ENCODE peak calls at places on chromosomes 13 and 19, in nine cellular contexts. Q is breast epithelium, V is fibroblast of pulmonary artery, I is WERI-Rb-1, R is Peyer's patch, E is pancreas, W is cardiac muscle cell, J is GM12864, X is IMR-90. P is an unnamed sample.

GRCh38 chr13:44103721-44104490 is 224.2 kb downstream of the LACC1 start:
- DNase-seq in Q (peak; percentile 45), V (no peak), I (no peak), R (no peak), E (no peak), W (no peak), J (no peak), X (no peak), P (no peak)

GRCh38 chr19:21321996-21322395 is 7.2 kb downstream of the ZNF708 start:
- DNase-seq in Q (no peak), V (peak; percentile 30), I (no peak), R (no peak), E (no peak), W (peak; percentile 10), J (no peak), X (no peak), P (no peak)

GRCh38 chr19:3162418-3163229 is 15.9 kb upstream of the S1PR4 start:
- DNase-seq in Q (no peak), V (peak; percentile 38), I (no peak), R (no peak), E (no peak), W (no peak), J (no peak), X (no peak), P (peak; percentile 72)

GRCh38 chr13:44399045-44399444 is 25.4 kb downstream of the SERP2 start:
- DNase-seq in Q (no peak), V (no peak), I (no peak), R (no peak), E (no peak), W (no peak), J (no peak), X (no peak), P (no peak)

GRCh38 chr13:99205621-99206220 is 5.1 kb downstream of the UBAC2 start:
- DNase-seq in Q (no peak), V (no peak), I (no peak), R (no peak), E (no peak), W (no peak), J (no peak), X (no peak), P (no peak)

GRCh38 chr13:104530741-104531140 is 1464.5 kb upstream of the SLC10A2 start:
- DNase-seq in Q (no peak), V (no peak), I (no peak), R (no peak), E (no peak), W (no peak), J (no peak), X (no peak), P (no peak)

GRCh38 chr19:10105241-10106099 is 692 bp upstream of the PPAN start:
- DNase-seq in Q (no peak), V (no peak), I (no peak), R (peak; percentile 70), E (no peak), W (no peak), J (peak; percentile 66), X (no peak), P (peak; percentile 95)

GRCh38 chr19:35436477-35437141 is 11.4 kb upstream of the FFAR2 start:
- DNase-seq in Q (no peak), V (peak; percentile 72), I (peak; percentile 29), R (peak; percentile 54), E (peak; percentile 46), W (peak; percentile 8), J (no peak), X (no peak), P (peak; percentile 60)

GRCh38 chr19:53982611-53983010 is 8.8 kb upstream of the CACNG6 start:
- DNase-seq in Q (peak; percentile 20), V (peak; percentile 55), I (no peak), R (no peak), E (no peak), W (peak; percentile 63), J (no peak), X (no peak), P (peak; percentile 23)

GRCh38 chr19:38666662-38667448 is 19.4 kb downstream of the ACTN4 start:
- DNase-seq in Q (peak; percentile 79), V (peak; percentile 85), I (peak; percentile 84), R (peak; percentile 69), E (peak; percentile 74), W (peak; percentile 30), J (no peak), X (peak; percentile 81), P (peak; percentile 52)

GRCh38 chr19:14786421-14786851 is 8.1 kb upstream of the ADGRE2 start:
- DNase-seq in Q (no peak), V (peak; percentile 9), I (peak; percentile 17), R (peak; percentile 44), E (no peak), W (peak; percentile 25), J (no peak), X (no peak), P (peak; percentile 45)

DNA sequence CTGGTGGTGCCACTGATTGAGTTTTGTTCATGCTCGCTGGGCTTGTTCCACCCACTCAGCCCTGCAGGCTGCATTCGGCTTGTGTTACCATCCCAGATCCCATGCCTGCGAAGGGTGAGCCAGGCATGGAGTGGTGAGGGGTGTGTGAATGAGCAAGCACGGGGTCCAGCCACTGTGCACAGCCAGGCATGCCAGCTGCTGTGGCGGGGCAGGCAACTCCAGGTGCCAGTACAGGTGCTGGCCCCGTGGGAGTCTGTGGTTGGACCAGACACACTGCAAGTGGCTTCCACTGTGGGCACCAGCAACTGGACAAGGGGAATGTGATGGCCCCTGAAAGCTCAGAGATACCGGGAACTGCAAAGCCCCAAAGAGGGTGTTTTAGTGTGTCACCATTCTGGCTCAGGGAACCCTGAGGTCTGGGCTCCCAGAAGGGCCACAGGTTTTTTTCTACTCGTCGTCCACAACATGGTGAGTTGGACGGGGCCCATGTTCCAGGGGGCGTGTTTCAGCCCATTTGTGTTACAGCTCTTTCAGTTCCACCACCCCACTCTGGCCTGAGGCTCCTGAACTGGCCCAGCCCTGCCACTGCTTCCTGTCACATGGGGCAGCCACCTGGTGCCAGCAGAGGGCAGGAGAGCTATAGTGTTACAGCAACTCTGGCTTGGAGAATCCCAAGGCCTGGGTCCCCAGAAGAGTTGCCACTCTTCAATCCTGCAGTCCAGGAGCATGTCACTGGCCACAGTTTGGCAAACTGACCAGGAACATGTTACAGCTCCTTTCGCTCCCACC is 217.0 kb upstream of the OBI1 start:
- DNase-seq in Q (no peak), V (no peak), I (no peak), R (no peak), E (no peak), W (no peak), J (peak; percentile 4), X (no peak), P (peak; percentile 29)
- TF ChIP-seq CTCF in Q (no peak), V (no peak), I (peak; percentile 18), R (no peak), E (no peak), W (no peak), J (peak; percentile 49), X (no peak), P (no peak)

DNA sequence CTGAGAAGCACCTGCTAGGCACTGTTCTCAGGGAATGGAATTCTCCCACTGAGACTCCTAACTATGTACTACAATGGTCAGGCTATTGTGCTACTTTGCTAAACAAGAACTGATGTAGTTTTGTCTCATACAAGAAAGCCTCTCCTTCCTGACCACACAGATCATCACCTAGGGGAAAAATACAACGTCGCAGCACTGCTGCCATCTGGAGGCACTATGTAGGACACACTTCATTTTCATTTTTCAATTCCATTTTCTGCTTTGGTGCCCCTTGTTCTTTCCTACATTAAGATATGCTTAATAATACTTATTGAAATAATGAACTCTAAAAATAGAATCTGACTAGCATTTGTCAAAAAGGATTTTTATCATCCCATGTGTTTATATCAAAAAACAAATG is 21.1 kb downstream of the PROSER1 start:
- DNase-seq in Q (no peak), V (peak; percentile 50), I (peak; percentile 17), R (no peak), E (no peak), W (peak; percentile 21), J (no peak), X (peak; percentile 8), P (peak; percentile 50)
- TF ChIP-seq CTCF in Q (peak; percentile 19), V (peak; percentile 61), I (peak; percentile 47), R (no peak), E (peak; percentile 18), W (peak; percentile 61), J (peak; percentile 66), X (peak; percentile 23), P (peak; percentile 67)

GRCh38 chr19:41883821-41884733 is 1.1 kb downstream of the ARHGEF1 start:
- DNase-seq in Q (peak; percentile 94), V (peak; percentile 97), I (peak; percentile 97), R (peak; percentile 98), E (peak; percentile 96), W (peak; percentile 97), J (peak; percentile 86), X (peak; percentile 96), P (peak; percentile 94)

GRCh38 chr19:41886761-41887710 is 4.1 kb downstream of the ARHGEF1 start:
- DNase-seq in Q (no peak), V (no peak), I (no peak), R (peak; percentile 91), E (no peak), W (no peak), J (no peak), X (no peak), P (peak; percentile 88)

GRCh38 chr19:41889896-41890295 is 6.9 kb downstream of the ARHGEF1 start:
- DNase-seq in Q (no peak), V (no peak), I (no peak), R (no peak), E (no peak), W (no peak), J (no peak), X (no peak), P (peak; percentile 20)

GRCh38 chr19:41888926-41889325 is 5.9 kb downstream of the ARHGEF1 start:
- DNase-seq in Q (no peak), V (no peak), I (no peak), R (no peak), E (no peak), W (no peak), J (no peak), X (no peak), P (peak; percentile 67)

GRCh38 chr19:41887711-41888382 is 4.9 kb downstream of the ARHGEF1 start:
- DNase-seq in Q (peak; percentile 63), V (peak; percentile 29), I (no peak), R (peak; percentile 94), E (peak; percentile 65), W (no peak), J (no peak), X (peak; percentile 64), P (peak; percentile 96)
- TF ChIP-seq CTCF in Q (no peak), V (peak; percentile 3), I (no peak), R (peak; percentile 50), E (no peak), W (no peak), J (peak; percentile 40), X (no peak), P (peak; percentile 50)

GRCh38 chr13:75679459-75679858 is 43.3 kb downstream of the LMO7 start:
- DNase-seq in Q (no peak), V (no peak), I (no peak), R (no peak), E (no peak), W (no peak), J (no peak), X (no peak), P (no peak)

GRCh38 chr13:75689686-75690085 is 53.6 kb downstream of the LMO7 start:
- DNase-seq in Q (no peak), V (no peak), I (no peak), R (no peak), E (no peak), W (no peak), J (no peak), X (peak; percentile 41), P (no peak)

GRCh38 chr13:75691183-75691582 is 55.1 kb downstream of the LMO7 start:
- DNase-seq in Q (no peak), V (no peak), I (no peak), R (no peak), E (no peak), W (no peak), J (no peak), X (peak; percentile 75), P (no peak)

GRCh38 chr13:75687145-75687763 is 51.1 kb downstream of the LMO7 start:
- DNase-seq in Q (no peak), V (peak; percentile 71), I (no peak), R (no peak), E (no peak), W (peak; percentile 49), J (no peak), X (peak; percentile 68), P (no peak)

GRCh38 chr13:75685239-75685697 is 49.1 kb downstream of the LMO7 start:
- DNase-seq in Q (peak; percentile 76), V (peak; percentile 73), I (no peak), R (no peak), E (no peak), W (no peak), J (no peak), X (peak; percentile 91), P (peak; percentile 4)
- TF ChIP-seq CTCF in Q (no peak), V (peak; percentile 27), I (no peak), R (no peak), E (no peak), W (peak; percentile 12), J (no peak), X (peak; percentile 62), P (no peak)

P was measured in activated CD8-positive, alpha-beta T cell treated with anti-CD3 and anti-CD28 coated beads for 36 hours.